ENCODE peak calls at places on chromosomes 7 and 10, in seven cellular contexts. T is hepatocyte, O is germinal center, M is Panc1, X is DMS53, I is bronchial epithelial cell, R is tibial nerve. P is an unnamed sample.

GRCh38 chr7:123865517-123866117 is 20.6 kb downstream of the HYAL4 start:
- DNase-seq in M (peak; percentile 59), T (peak; percentile 81), I (peak; percentile 70), X (peak; percentile 83), O (peak; percentile 6), R (no peak), P (peak; percentile 51)

GRCh38 chr7:32161708-32162107 is 91.5 kb upstream of the PDE1C start:
- DNase-seq in I (no peak), R (no peak), T (no peak), X (no peak), O (no peak), M (no peak), P (no peak)

GRCh38 chr10:23912884-23913401 is 296.0 kb upstream of the KIAA1217 start:
- DNase-seq in R (no peak), I (no peak), M (no peak), O (no peak), X (no peak), T (no peak), P (no peak)

GRCh38 chr7:119720541-119720940 is 552.4 kb upstream of the KCND2 start:
- DNase-seq in T (no peak), M (peak; percentile 2), O (no peak), I (peak; percentile 85), X (peak; percentile 67), R (no peak), P (peak; percentile 63)

GRCh38 chr7:128217030-128217805 is 23.9 kb upstream of the LEP start:
- DNase-seq in M (no peak), X (peak; percentile 30), R (no peak), I (peak; percentile 94), O (no peak), T (no peak), P (no peak)

GRCh38 chr10:109889867-109890266 is 33.4 kb downstream of the XPNPEP1 start:
- DNase-seq in R (no peak), M (no peak), T (no peak), X (no peak), O (no peak), I (peak; percentile 83), P (no peak)

GRCh38 chr10:24974978-24975377 is 22.6 kb upstream of the PRTFDC1 start:
- DNase-seq in R (peak; percentile 29), T (peak; percentile 54), I (no peak), M (no peak), X (no peak), O (no peak), P (no peak)

GRCh38 chr7:7491044-7491443 is 44.6 kb downstream of the COL28A1 start:
- DNase-seq in M (no peak), T (no peak), I (no peak), O (no peak), X (no peak), R (no peak), P (no peak)

GRCh38 chr10:17179002-17179401 is 22.5 kb downstream of the TRDMT1 start:
- DNase-seq in T (no peak), M (no peak), R (no peak), O (no peak), I (no peak), X (no peak), P (no peak)

GRCh38 chr7:157916946-157917670 is 580.3 kb downstream of the DNAJB6 start:
- DNase-seq in T (no peak), X (no peak), I (no peak), R (no peak), O (no peak), M (no peak), P (no peak)

GRCh38 chr10:1544929-1545328 is 192.4 kb downstream of the ADARB2 start:
- DNase-seq in O (no peak), T (no peak), M (no peak), I (no peak), R (no peak), X (peak; percentile 59), P (no peak)

GRCh38 chr10:117311261-117311660 is 64.0 kb downstream of the PDZD8 start:
- DNase-seq in R (no peak), T (no peak), O (no peak), I (no peak), X (no peak), M (no peak), P (no peak)

GRCh38 chr7:102201576-102201975 is 85.1 kb upstream of the SH2B2 start:
- DNase-seq in O (no peak), X (no peak), M (no peak), T (no peak), I (no peak), R (no peak), P (no peak)

GRCh38 chr7:117270371-117270770 is 52.5 kb downstream of the WNT2 start:
- DNase-seq in M (no peak), O (no peak), T (no peak), X (no peak), I (no peak), R (no peak), P (no peak)

GRCh38 chr10:110209926-110210662 is 2.7 kb downstream of the MXI1 start:
- DNase-seq in R (peak; percentile 51), M (no peak), X (peak; percentile 81), T (peak; percentile 74), I (no peak), O (peak; percentile 41), P (no peak)

GRCh38 chr10:43939939-43940810 is 291.5 kb upstream of the ZNF32 start:
- DNase-seq in I (no peak), R (no peak), X (no peak), O (no peak), M (no peak), T (peak; percentile 23), P (no peak)

GRCh38 chr7:25821225-25821624 is 330.8 kb upstream of the NFE2L3 start:
- DNase-seq in O (peak; percentile 11), R (no peak), T (no peak), X (no peak), M (no peak), I (no peak), P (no peak)

GRCh38 chr10:122207596-122207995 is 63.5 kb upstream of the BTBD16 start:
- DNase-seq in O (no peak), R (no peak), X (no peak), M (no peak), T (no peak), I (no peak), P (no peak)

GRCh38 chr10:57716884-57717283 is 550.8 kb downstream of the IPMK start:
- DNase-seq in M (no peak), I (peak; percentile 49), X (peak; percentile 55), R (no peak), T (peak; percentile 25), O (no peak), P (no peak)

GRCh38 chr7:42350801-42351200 is 113.8 kb upstream of the GLI3 start:
- DNase-seq in I (peak; percentile 13), O (no peak), M (no peak), X (no peak), R (no peak), T (no peak), P (no peak)

GRCh38 chr10:96947036-96947435 is 114.9 kb downstream of the LCOR start:
- DNase-seq in M (no peak), T (no peak), I (no peak), X (no peak), O (no peak), R (no peak), P (no peak)

GRCh38 chr7:70392870-70393269 is 739.1 kb upstream of the GALNT17 start:
- DNase-seq in M (no peak), R (no peak), X (no peak), O (no peak), T (no peak), I (no peak), P (no peak)

GRCh38 chr10:121818599-121818998 is 109.2 kb downstream of the ATE1 start:
- DNase-seq in R (no peak), X (no peak), T (no peak), I (no peak), M (no peak), O (no peak), P (no peak)

GRCh38 chr10:58758311-58758710 is 245.6 kb downstream of the BICC1 start:
- DNase-seq in M (no peak), I (no peak), O (no peak), X (no peak), R (no peak), T (no peak), P (no peak)

GRCh38 chr10:75105576-75106197 is 5.8 kb upstream of the SAMD8 start:
- DNase-seq in O (no peak), T (no peak), M (no peak), R (no peak), X (no peak), I (no peak), P (no peak)

GRCh38 chr10:46319383-46319782 is 32.6 kb downstream of the ANTXRL start:
- DNase-seq in I (no peak), R (no peak), O (no peak), M (no peak), T (no peak), X (peak; percentile 44), P (no peak)

GRCh38 chr10:111989136-111990050 is 194.2 kb downstream of the GPAM start:
- DNase-seq in T (no peak), R (no peak), M (no peak), O (no peak), I (no peak), X (peak; percentile 4), P (no peak)

GRCh38 chr10:79176052-79176501 is 107.3 kb downstream of the ZMIZ1 start:
- DNase-seq in O (no peak), T (no peak), M (no peak), R (no peak), X (no peak), I (no peak), P (no peak)

GRCh38 chr10:129837909-129838582 is 126.0 kb downstream of the EBF3 start:
- DNase-seq in X (no peak), R (no peak), T (no peak), I (no peak), M (no peak), O (no peak), P (no peak)

GRCh38 chr10:26859241-26860025 is 1.3 kb downstream of the ABI1 start:
- DNase-seq in R (no peak), T (peak; percentile 13), X (no peak), O (no peak), I (peak; percentile 48), M (no peak), P (no peak)

GRCh38 chr10:109456566-109457361 is 466.5 kb downstream of the XPNPEP1 start:
- DNase-seq in M (no peak), I (no peak), O (no peak), T (peak; percentile 18), R (no peak), X (peak; percentile 43), P (no peak)

GRCh38 chr10:61673360-61673759 is 10.6 kb downstream of the CABCOCO1 start:
- DNase-seq in T (no peak), M (no peak), X (no peak), O (no peak), I (no peak), R (no peak), P (no peak)

GRCh38 chr10:77398986-77399755 is 238.4 kb downstream of the KCNMA1 start:
- DNase-seq in X (no peak), O (no peak), M (no peak), T (no peak), I (no peak), R (no peak), P (no peak)

GRCh38 chr10:71134732-71135211 is 77.6 kb upstream of the UNC5B start:
- DNase-seq in M (no peak), R (no peak), T (no peak), X (peak; percentile 32), O (no peak), I (no peak), P (no peak)

GRCh38 chr10:44293306-44293778 is 91.6 kb downstream of the CXCL12 start:
- DNase-seq in X (no peak), M (no peak), O (no peak), T (no peak), R (no peak), I (no peak), P (no peak)

GRCh38 chr10:122419890-122420623 is 34.4 kb upstream of the ARMS2 start:
- DNase-seq in R (no peak), O (no peak), X (no peak), T (no peak), M (no peak), I (peak; percentile 57), P (no peak)

P was measured in smooth muscle cell of the brain vasculature.